ENCODE peak calls at places on chromosomes 6 and 20, in eight cellular contexts. L, T, E, S, C, J, N and D are unnamed samples.

GRCh38 chr6:51568771-51569170 is 518.6 kb downstream of the PKHD1 start:
- DNase-seq in L (no peak), T (no peak), E (no peak), S (no peak), C (peak), J (no peak), N (no peak), D (no peak)

GRCh38 chr6:100099189-100100074 is 105.4 kb upstream of the MCHR2 start:
- DNase-seq in L (no peak), T (no peak), E (peak), S (peak), C (peak), J (no peak), N (no peak), D (no peak)

GRCh38 chr6:22250486-22250885 is 46.4 kb downstream of the PRL start:
- DNase-seq in L (no peak), T (no peak), E (no peak), S (peak), C (no peak), J (no peak), N (no peak), D (peak)

GRCh38 chr6:152973916-152974315 is 8.9 kb downstream of the FBXO5 start:
- DNase-seq in L (no peak), T (no peak), E (no peak), S (no peak), C (no peak), J (no peak), N (no peak), D (no peak)

GRCh38 chr6:26199057-26199772 is 112.0 kb downstream of the HFE start:
- DNase-seq in L (peak), T (peak), E (peak), S (peak), C (peak), J (peak), N (peak), D (peak)

GRCh38 chr6:145151624-145152023 is 583.7 kb downstream of the EPM2A start:
- DNase-seq in L (no peak), T (no peak), E (no peak), S (peak), C (no peak), J (no peak), N (no peak), D (no peak)

GRCh38 chr6:98254624-98255023 is 579.8 kb upstream of the POU3F2 start:
- DNase-seq in L (no peak), T (no peak), E (no peak), S (no peak), C (no peak), J (no peak), N (no peak), D (no peak)

GRCh38 chr6:89794324-89794723 is 25.3 kb downstream of the MDN1 start:
- DNase-seq in L (no peak), T (no peak), E (no peak), S (no peak), C (no peak), J (no peak), N (no peak), D (no peak)

GRCh38 chr6:75012018-75012417 is 193.8 kb downstream of the COL12A1 start:
- DNase-seq in L (no peak), T (no peak), E (no peak), S (no peak), C (no peak), J (no peak), N (peak), D (no peak)

GRCh38 chr6:146909886-146910285 is 294.3 kb upstream of the STXBP5 start:
- DNase-seq in L (no peak), T (no peak), E (no peak), S (no peak), C (no peak), J (no peak), N (no peak), D (no peak)

GRCh38 chr6:141326426-141326825 is 806.3 kb upstream of the GJE1 start:
- DNase-seq in L (no peak), T (no peak), E (peak), S (no peak), C (peak), J (no peak), N (peak), D (no peak)

GRCh38 chr6:129954749-129955431 is 63.5 kb upstream of the L3MBTL3 start:
- DNase-seq in L (no peak), T (no peak), E (no peak), S (no peak), C (peak), J (no peak), N (no peak), D (no peak)

GRCh38 chr6:142357879-142358278 is 56.1 kb downstream of the ADGRG6 start:
- DNase-seq in L (no peak), T (no peak), E (no peak), S (no peak), C (no peak), J (no peak), N (no peak), D (no peak)

GRCh38 chr20:32518593-32519366 is 66.4 kb downstream of the NOL4L start:
- DNase-seq in L (no peak), T (no peak), E (no peak), S (peak), C (no peak), J (no peak), N (no peak), D (no peak)

GRCh38 chr20:13790708-13791107 is 5.9 kb downstream of the NDUFAF5 start:
- DNase-seq in L (no peak), T (no peak), E (no peak), S (no peak), C (no peak), J (no peak), N (no peak), D (no peak)

GRCh38 chr20:36175475-36175995 is 21.0 kb downstream of the EPB41L1 start:
- DNase-seq in L (no peak), T (no peak), E (peak), S (no peak), C (no peak), J (no peak), N (no peak), D (no peak)

GRCh38 chr20:64216036-64216435 is 39.5 kb upstream of the PCMTD2 start:
- DNase-seq in L (no peak), T (no peak), E (no peak), S (no peak), C (no peak), J (no peak), N (no peak), D (no peak)

GRCh38 chr6:73694711-73695411 is 1.1 kb upstream of the CD109 start:
- DNase-seq in L (no peak), T (no peak), E (peak), S (peak), C (peak), J (no peak), N (peak), D (no peak)

GRCh38 chr20:49446808-49447207 is 35.7 kb downstream of the KCNB1 start:
- DNase-seq in L (no peak), T (no peak), E (no peak), S (peak), C (no peak), J (no peak), N (no peak), D (no peak)

GRCh38 chr20:32477594-32478512 is 107.3 kb downstream of the NOL4L start:
- DNase-seq in L (no peak), T (no peak), E (no peak), S (no peak), C (no peak), J (no peak), N (no peak), D (no peak)

GRCh38 chr6:56649053-56649769 is 6.5 kb upstream of the DST start:
- DNase-seq in L (no peak), T (no peak), E (no peak), S (no peak), C (no peak), J (no peak), N (no peak), D (no peak)

GRCh38 chr6:137926207-137926731 is 59.2 kb downstream of the TNFAIP3 start:
- DNase-seq in L (no peak), T (no peak), E (no peak), S (peak), C (peak), J (no peak), N (peak), D (no peak)

GRCh38 chr6:104623052-104623690 is 236.5 kb downstream of the HACE1 start:
- DNase-seq in L (no peak), T (no peak), E (no peak), S (peak), C (no peak), J (no peak), N (no peak), D (no peak)

GRCh38 chr6:69901361-69901760 is 35.0 kb downstream of the COL19A1 start:
- DNase-seq in L (no peak), T (no peak), E (no peak), S (no peak), C (no peak), J (no peak), N (no peak), D (no peak)

GRCh38 chr6:53179961-53180651 is 31.5 kb upstream of the GCM1 start:
- DNase-seq in L (peak), T (no peak), E (no peak), S (peak), C (peak), J (peak), N (no peak), D (no peak)

GRCh38 chr6:36777806-36778205 is 61.4 kb downstream of the CPNE5 start:
- DNase-seq in L (no peak), T (no peak), E (no peak), S (peak), C (no peak), J (no peak), N (no peak), D (no peak)

GRCh38 chr6:94074764-94075163 is 655.4 kb upstream of the EPHA7 start:
- DNase-seq in L (no peak), T (no peak), E (no peak), S (no peak), C (no peak), J (no peak), N (no peak), D (no peak)

GRCh38 chr6:54299542-54300269 is 8.5 kb upstream of the TINAG start:
- DNase-seq in L (no peak), T (no peak), E (no peak), S (no peak), C (no peak), J (no peak), N (peak), D (no peak)

GRCh38 chr6:55882731-55883595 is 7.6 kb upstream of the BMP5 start:
- DNase-seq in L (no peak), T (no peak), E (peak), S (no peak), C (peak), J (no peak), N (peak), D (no peak)

GRCh38 chr6:36781669-36782068 is 57.6 kb downstream of the CPNE5 start:
- DNase-seq in L (no peak), T (no peak), E (no peak), S (no peak), C (no peak), J (no peak), N (no peak), D (no peak)

GRCh38 chr6:161701051-161701450 is 427.2 kb upstream of the AGPAT4 start:
- DNase-seq in L (no peak), T (no peak), E (no peak), S (no peak), C (no peak), J (no peak), N (no peak), D (no peak)

GRCh38 chr6:153553627-153554026 is 422.5 kb upstream of the RGS17 start:
- DNase-seq in L (no peak), T (no peak), E (peak), S (peak), C (no peak), J (no peak), N (no peak), D (no peak)

GRCh38 chr6:169832247-169832948 is 81.0 kb downstream of the ERMARD start:
- DNase-seq in L (no peak), T (no peak), E (no peak), S (peak), C (no peak), J (no peak), N (no peak), D (no peak)

GRCh38 chr20:35215066-35215956 is 11.2 kb upstream of the MMP24 start:
- DNase-seq in L (no peak), T (no peak), E (no peak), S (no peak), C (peak), J (no peak), N (peak), D (no peak)